ENCODE peak calls at places on chromosome 9, in five cellular contexts. R is H1, U is K562, D is SK-N-SH, B is HepG2. M is an unnamed sample.

GRCh38 chr9:71863652-71864051 is 47.3 kb downstream of the ABHD17B start:
- DNase-seq in R (no peak), U (no peak), D (no peak), B (no peak), M (no peak)

GRCh38 chr9:25964239-25964638 is 286.0 kb upstream of the TUSC1 start:
- DNase-seq in R (peak; percentile 31), U (no peak), D (peak; percentile 52), B (peak; percentile 47), M (no peak)

GRCh38 chr9:101468116-101468515 is 32.5 kb upstream of the ALDOB start:
- DNase-seq in R (no peak), U (no peak), D (no peak), B (no peak), M (no peak)

GRCh38 chr9:35481347-35481975 is 8.4 kb upstream of the RUSC2 start:
- DNase-seq in R (no peak), U (peak; percentile 32), D (peak; percentile 37), B (peak; percentile 54), M (no peak)

GRCh38 chr9:98551511-98552286 is 157.0 kb downstream of the GABBR2 start:
- DNase-seq in R (no peak), U (no peak), D (no peak), B (no peak), M (no peak)

GRCh38 chr9:34253460-34253837 is 74.6 kb downstream of the UBAP1 start:
- DNase-seq in R (no peak), U (no peak), D (no peak), B (no peak), M (no peak)

GRCh38 chr9:78973906-78974305 is 597.9 kb upstream of the TLE4 start:
- DNase-seq in R (no peak), U (no peak), D (no peak), B (no peak), M (no peak)

GRCh38 chr9:133591116-133591910 is 17.9 kb downstream of the FAM163B start:
- DNase-seq in R (no peak), U (no peak), D (no peak), B (no peak), M (no peak)

GRCh38 chr9:114282926-114283325 is 40.0 kb upstream of the ORM1 start:
- DNase-seq in R (no peak), U (no peak), D (peak; percentile 76), B (no peak), M (no peak)

GRCh38 chr9:85332487-85332886 is 409.3 kb downstream of the AGTPBP1 start:
- DNase-seq in R (peak; percentile 29), U (no peak), D (peak; percentile 41), B (peak; percentile 19), M (no peak)

GRCh38 chr9:93302586-93303257 is 118.8 kb downstream of the WNK2 start:
- DNase-seq in R (no peak), U (peak; percentile 55), D (peak; percentile 88), B (peak; percentile 73), M (no peak)

GRCh38 chr9:76107487-76107886 is 217.0 kb downstream of the PCSK5 start:
- DNase-seq in R (no peak), U (no peak), D (no peak), B (no peak), M (no peak)

GRCh38 chr9:79236466-79236865 is 335.3 kb upstream of the TLE4 start:
- DNase-seq in R (no peak), U (no peak), D (no peak), B (no peak), M (no peak)

GRCh38 chr9:87812375-87813118 is 70.1 kb upstream of the SPATA31E1 start:
- DNase-seq in R (no peak), U (peak; percentile 35), D (peak; percentile 60), B (peak; percentile 4), M (no peak)

GRCh38 chr9:13904746-13905145 is 409.2 kb downstream of the NFIB start:
- DNase-seq in R (no peak), U (no peak), D (no peak), B (no peak), M (no peak)

GRCh38 chr9:419571-420156 is 205.0 kb downstream of the DOCK8 start:
- DNase-seq in R (no peak), U (no peak), D (no peak), B (no peak), M (no peak)

GRCh38 chr9:38639577-38639940 is 19.2 kb upstream of the ANKRD18A start:
- DNase-seq in R (no peak), U (no peak), D (no peak), B (no peak), M (no peak)

GRCh38 chr9:88536951-88537742 is 2.2 kb downstream of the NXNL2 start:
- DNase-seq in R (no peak), U (no peak), D (no peak), B (no peak), M (no peak)

GRCh38 chr9:110027624-110028023 is 180.3 kb downstream of the C9orf152 start:
- DNase-seq in R (no peak), U (no peak), D (no peak), B (peak; percentile 79), M (no peak)

GRCh38 chr9:105141448-105142101 is 102.9 kb upstream of the SLC44A1 start:
- DNase-seq in R (no peak), U (no peak), D (no peak), B (no peak), M (no peak)

GRCh38 chr9:137311971-137312851 is 10.1 kb upstream of the NRARP start:
- DNase-seq in R (no peak), U (peak; percentile 7), D (peak; percentile 36), B (no peak), M (no peak)

GRCh38 chr9:124355032-124355940 is 60.0 kb downstream of the PSMB7 start:
- DNase-seq in R (no peak), U (no peak), D (no peak), B (no peak), M (no peak)

GRCh38 chr9:76219555-76220151 is 174.6 kb downstream of the RFK start:
- DNase-seq in R (no peak), U (no peak), D (peak; percentile 1), B (no peak), M (no peak)

GRCh38 chr9:76365028-76365427 is 29.2 kb downstream of the RFK start:
- DNase-seq in R (no peak), U (no peak), D (no peak), B (peak; percentile 78), M (no peak)

GRCh38 chr9:83991355-83991754 is 10.8 kb downstream of the RMI1 start:
- DNase-seq in R (no peak), U (no peak), D (no peak), B (no peak), M (no peak)

GRCh38 chr9:99030082-99030481 is 74.8 kb upstream of the TGFBR1 start:
- DNase-seq in R (no peak), U (no peak), D (no peak), B (no peak), M (no peak)

GRCh38 chr9:35844628-35845301 is 15.7 kb downstream of the TMEM8B start:
- DNase-seq in R (no peak), U (no peak), D (no peak), B (no peak), M (peak; percentile 64)

GRCh38 chr9:15373201-15373530 is 49.5 kb upstream of the SNAPC3 start:
- DNase-seq in R (no peak), U (no peak), D (no peak), B (no peak), M (no peak)

GRCh38 chr9:121870271-121870670 is 218.8 kb downstream of the DAB2IP start:
- DNase-seq in R (no peak), U (no peak), D (no peak), B (no peak), M (no peak)

GRCh38 chr9:116860509-116861120 is 173.5 kb downstream of the TRIM32 start:
- DNase-seq in R (no peak), U (peak; percentile 76), D (peak; percentile 64), B (peak; percentile 49), M (no peak)

GRCh38 chr9:17881371-17881770 is 302.5 kb downstream of the SH3GL2 start:
- DNase-seq in R (no peak), U (no peak), D (no peak), B (no peak), M (no peak)

GRCh38 chr9:115456515-115456914 is 338.6 kb upstream of the TNC start:
- DNase-seq in R (no peak), U (no peak), D (no peak), B (no peak), M (no peak)

GRCh38 chr9:133771486-133772482 is 33.6 kb upstream of the SARDH start:
- DNase-seq in R (no peak), U (no peak), D (no peak), B (no peak), M (no peak)

GRCh38 chr9:5072871-5073270 is 87.8 kb downstream of the JAK2 start:
- DNase-seq in R (no peak), U (no peak), D (no peak), B (no peak), M (no peak)

GRCh38 chr9:27391495-27391894 is 94.5 kb upstream of the EQTN start:
- DNase-seq in R (no peak), U (no peak), D (no peak), B (no peak), M (no peak)

GRCh38 chr9:3299872-3300271 is 225.9 kb downstream of the RFX3 start:
- DNase-seq in R (no peak), U (no peak), D (no peak), B (no peak), M (peak; percentile 71)

GRCh38 chr9:37297592-37297991 is 124.9 kb upstream of the GRHPR start:
- DNase-seq in R (no peak), U (no peak), D (no peak), B (no peak), M (no peak)

GRCh38 chr9:488448-488847 is 273.8 kb downstream of the DOCK8 start:
- DNase-seq in R (no peak), U (no peak), D (no peak), B (no peak), M (no peak)

GRCh38 chr9:127644943-127645342 is 32.9 kb downstream of the STXBP1 start:
- DNase-seq in R (no peak), U (no peak), D (no peak), B (no peak), M (no peak)
- TF ChIP-seq SIN3A in R (no peak), U (no peak), D (no peak), B (no peak), M (no peak)

GRCh38 chr9:126450537-126451205 is 124.0 kb downstream of the MVB12B start:
- DNase-seq in R (no peak), U (no peak), D (no peak), B (no peak), M (no peak)
- TF ChIP-seq TAF1 in R (no peak), U (no peak), D (no peak), B (no peak), M (no peak)

GRCh38 chr9:120646943-120647342 is 67.0 kb upstream of the CDK5RAP2 start:
- DNase-seq in R (no peak), U (no peak), D (no peak), B (peak; percentile 65), M (no peak)

GRCh38 chr9:120648581-120648980 is 65.7 kb downstream of the MEGF9 start:
- DNase-seq in R (no peak), U (no peak), D (no peak), B (no peak), M (no peak)

GRCh38 chr9:120653762-120654161 is 60.5 kb downstream of the MEGF9 start:
- DNase-seq in R (no peak), U (no peak), D (no peak), B (no peak), M (no peak)

GRCh38 chr9:120652902-120653301 is 61.4 kb downstream of the MEGF9 start:
- DNase-seq in R (no peak), U (no peak), D (no peak), B (no peak), M (no peak)

GRCh38 chr9:120650352-120650751 is 63.9 kb downstream of the MEGF9 start:
- DNase-seq in R (no peak), U (no peak), D (no peak), B (peak; percentile 48), M (no peak)
- TF ChIP-seq SIN3A in R (no peak), U (no peak), D (no peak), B (no peak), M (no peak)

GRCh38 chr9:91896513-91897121 is 53.4 kb downstream of the ROR2 start:
- DNase-seq in R (no peak), U (no peak), D (peak; percentile 84), B (no peak), M (no peak)
- TF ChIP-seq TAF1 in R (no peak), U (no peak), D (no peak), B (no peak), M (no peak)